ENCODE peak calls at places on chromosomes 13 and 19, in five cellular contexts. K is cardiac muscle cell; T is CD4-positive, alpha-beta memory T cell; W is substantia nigra; D is CD4-positive, CD25-positive, alpha-beta regulatory T cell. G is an unnamed sample.

GRCh38 chr13:107906131-107906530 is 309.2 kb downstream of the LIG4 start:
- DNase-seq in D (no peak), W (no peak), K (no peak), T (no peak), G (no peak)

GRCh38 chr19:47274891-47275865 is 493 bp downstream of the INAFM1 start:
- DNase-seq in T (no peak), K (peak), D (no peak), W (no peak), G (no peak)

GRCh38 chr13:41568990-41569387 is 111.6 kb downstream of the RGCC start:
- DNase-seq in K (no peak), D (no peak), W (no peak), T (no peak), G (no peak)

GRCh38 chr19:37905936-37906867 is at the start of gene WDR87:
- DNase-seq in D (peak), K (no peak), W (no peak), T (peak), G (peak)

GRCh38 chr13:27211771-27212364 is 39.5 kb upstream of the RPL21 start:
- DNase-seq in T (no peak), W (no peak), K (no peak), D (no peak), G (no peak)

GRCh38 chr19:58305932-58306323 is 751 bp downstream of the ERVK3-1 start:
- DNase-seq in W (no peak), T (no peak), D (no peak), K (no peak), G (peak)

GRCh38 chr13:34555988-34556387 is 386.1 kb upstream of the NBEA start:
- DNase-seq in T (no peak), K (peak), D (no peak), W (no peak), G (no peak)

GRCh38 chr13:39765801-39766463 is 110.5 kb downstream of the COG6 start:
- DNase-seq in W (peak), T (no peak), K (no peak), D (peak), G (no peak)

GRCh38 chr19:17997969-17998826 is 9.8 kb upstream of the ARRDC2 start:
- DNase-seq in D (no peak), T (no peak), K (no peak), W (no peak), G (no peak)

GRCh38 chr19:16088351-16088984 is 12.2 kb downstream of the TPM4 start:
- DNase-seq in D (no peak), T (no peak), K (no peak), W (no peak), G (no peak)

GRCh38 chr13:42102961-42103688 is 54.7 kb downstream of the DGKH start:
- DNase-seq in D (no peak), W (no peak), T (no peak), K (no peak), G (no peak)

GRCh38 chr13:64206430-64207225 is 2791.0 kb upstream of the PCDH20 start:
- DNase-seq in D (no peak), T (no peak), W (no peak), K (no peak), G (no peak)

GRCh38 chr13:46372071-46372470 is 15.0 kb downstream of the RUBCNL start:
- DNase-seq in D (no peak), T (no peak), W (no peak), K (no peak), G (no peak)

GRCh38 chr13:46373623-46374022 is 13.4 kb downstream of the RUBCNL start:
- DNase-seq in D (no peak), K (no peak), T (no peak), W (no peak), G (no peak)

GRCh38 chr13:46377554-46377953 is 9.5 kb downstream of the RUBCNL start:
- DNase-seq in T (no peak), K (no peak), D (no peak), W (no peak), G (peak)

GRCh38 chr13:46378411-46378810 is 8.6 kb downstream of the RUBCNL start:
- DNase-seq in K (no peak), W (no peak), D (no peak), T (no peak), G (no peak)

DNA sequence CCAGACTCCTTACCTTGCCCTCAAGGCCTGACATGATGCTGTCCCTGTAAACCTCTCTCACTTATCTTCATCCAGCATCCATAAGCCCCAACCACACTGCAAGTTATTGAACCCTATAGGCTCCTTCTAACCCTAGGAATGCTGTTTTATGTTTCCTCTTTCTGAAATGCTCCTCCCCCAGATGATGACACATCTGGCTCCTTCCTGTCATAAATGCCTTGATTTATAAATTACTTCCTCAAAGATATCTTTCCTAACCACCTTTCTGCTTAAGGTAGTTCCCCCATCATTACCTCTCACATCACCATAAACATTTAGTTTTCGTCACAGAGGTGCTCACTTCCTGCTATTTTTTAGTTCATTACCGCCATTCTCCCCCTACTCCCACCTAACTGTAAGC is 12.3 kb downstream of the RUBCNL start:
- DNase-seq in D (no peak), T (no peak), K (no peak), W (no peak), G (no peak)
- H3K27ac ChIP-seq in D (no peak), T (no peak), K (no peak), W (no peak), G (no peak)

GRCh38 chr19:49857834-49858590 is 7.1 kb downstream of the PTOV1 start:
- DNase-seq in T (no peak), W (no peak), D (no peak), K (no peak), G (no peak)
- H3K27ac ChIP-seq in T (no peak), W (peak), D (no peak), K (peak), G (no peak)

GRCh38 chr13:20428666-20429644 is 96.7 kb downstream of the CRYL1 start:
- DNase-seq in D (no peak), W (no peak), T (no peak), K (no peak), G (no peak)

GRCh38 chr13:20424559-20424852 is 101.2 kb downstream of the CRYL1 start:
- DNase-seq in D (no peak), T (no peak), W (no peak), K (no peak), G (no peak)

GRCh38 chr13:20424959-20425358 is 100.7 kb downstream of the CRYL1 start:
- DNase-seq in W (no peak), T (no peak), K (no peak), D (no peak), G (no peak)

GRCh38 chr13:20425819-20426219 is 99.8 kb downstream of the CRYL1 start:
- DNase-seq in W (no peak), K (no peak), T (no peak), D (no peak), G (no peak)

GRCh38 chr13:20426766-20427448 is 98.8 kb downstream of the CRYL1 start:
- DNase-seq in W (no peak), D (no peak), T (no peak), K (no peak), G (no peak)
- H3K27ac ChIP-seq in W (peak), D (no peak), T (no peak), K (no peak), G (no peak)

DNA sequence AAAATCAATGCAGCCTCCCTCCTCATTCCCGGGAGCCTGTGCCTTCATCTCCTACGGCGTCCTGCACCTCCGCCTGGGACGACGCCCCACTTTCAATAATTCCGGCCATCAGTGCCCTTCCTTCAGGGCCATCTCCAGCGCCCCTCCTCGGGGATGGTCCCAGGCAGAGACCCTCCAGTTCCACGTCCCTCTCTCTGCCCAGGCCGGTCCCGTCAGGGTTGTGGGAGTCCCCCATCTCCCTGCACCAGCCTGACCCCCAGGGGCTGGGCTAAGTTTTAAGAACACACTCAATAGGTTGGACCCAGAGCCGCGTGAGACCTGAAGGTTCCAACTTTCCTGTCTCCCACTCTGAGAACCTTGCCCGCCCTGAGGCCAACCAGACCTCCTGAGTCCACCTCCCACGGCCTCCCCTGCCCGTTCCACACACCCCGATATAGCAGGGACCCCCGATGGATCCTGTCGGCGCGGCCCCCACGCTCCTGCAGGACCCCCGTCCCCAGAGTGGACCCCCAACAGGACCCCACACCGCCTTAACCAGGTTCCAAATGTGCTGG is 645 bp downstream of the TMEM161A start:
- DNase-seq in T (no peak), K (peak), W (no peak), D (no peak), G (no peak)
- H3K27ac ChIP-seq in T (peak), K (peak), W (peak), D (peak), G (no peak)

GRCh38 chr13:45333973-45334922 is 6.7 kb downstream of the TPT1 start:
- DNase-seq in D (peak), W (no peak), T (peak), K (no peak), G (no peak)
- H3K27ac ChIP-seq in D (peak), W (no peak), T (peak), K (peak), G (no peak)